ENCODE peak calls at places on chromosomes 3 and 15, in seven cellular contexts. One of them, this sample, is unnamed.

GRCh38 chr3:34012102-34012461 is 213.7 kb downstream of the PDCD6IP start:
- DNase-seq in heart left ventricle: no peak
- DNase-seq in uterus: no peak
- DNase-seq in OCI-LY7: no peak
- DNase-seq in tibial artery: no peak
- DNase-seq in left ventricle myocardium inferior: no peak
- DNase-seq in adrenal gland: peak; percentile 18
- DNase-seq in this sample: no peak

GRCh38 chr3:47583320-47584075 is 4.8 kb upstream of the CSPG5 start:
- DNase-seq in heart left ventricle: no peak
- DNase-seq in uterus: no peak
- DNase-seq in OCI-LY7: no peak
- DNase-seq in tibial artery: no peak
- DNase-seq in left ventricle myocardium inferior: no peak
- DNase-seq in adrenal gland: no peak
- DNase-seq in this sample: no peak

GRCh38 chr3:76107935-76108570 is 322.7 kb upstream of the ZNF717 start:
- DNase-seq in heart left ventricle: no peak
- DNase-seq in uterus: no peak
- DNase-seq in OCI-LY7: peak; percentile 14
- DNase-seq in tibial artery: no peak
- DNase-seq in left ventricle myocardium inferior: no peak
- DNase-seq in adrenal gland: peak; percentile 15
- DNase-seq in this sample: no peak

GRCh38 chr15:50968353-50968752 is 59.9 kb downstream of the AP4E1 start:
- DNase-seq in heart left ventricle: no peak
- DNase-seq in uterus: no peak
- DNase-seq in OCI-LY7: no peak
- DNase-seq in tibial artery: no peak
- DNase-seq in left ventricle myocardium inferior: no peak
- DNase-seq in adrenal gland: no peak
- DNase-seq in this sample: no peak

GRCh38 chr3:57910988-57911387 is 97.2 kb upstream of the FLNB start:
- DNase-seq in heart left ventricle: no peak
- DNase-seq in uterus: no peak
- DNase-seq in OCI-LY7: peak; percentile 42
- DNase-seq in tibial artery: no peak
- DNase-seq in left ventricle myocardium inferior: no peak
- DNase-seq in adrenal gland: no peak
- DNase-seq in this sample: no peak

GRCh38 chr3:150653110-150653561 is 50.0 kb downstream of the SELENOT start:
- DNase-seq in heart left ventricle: no peak
- DNase-seq in uterus: no peak
- DNase-seq in OCI-LY7: no peak
- DNase-seq in tibial artery: no peak
- DNase-seq in left ventricle myocardium inferior: no peak
- DNase-seq in adrenal gland: no peak
- DNase-seq in this sample: no peak

GRCh38 chr15:48463366-48463880 is 132.2 kb downstream of the DUT start:
- DNase-seq in heart left ventricle: no peak
- DNase-seq in uterus: no peak
- DNase-seq in OCI-LY7: no peak
- DNase-seq in tibial artery: no peak
- DNase-seq in left ventricle myocardium inferior: no peak
- DNase-seq in adrenal gland: no peak
- DNase-seq in this sample: no peak

GRCh38 chr15:31758126-31758525 is 272.2 kb upstream of the CHRNA7 start:
- DNase-seq in heart left ventricle: peak; percentile 47
- DNase-seq in uterus: no peak
- DNase-seq in OCI-LY7: peak; percentile 8
- DNase-seq in tibial artery: peak; percentile 42
- DNase-seq in left ventricle myocardium inferior: peak; percentile 62
- DNase-seq in adrenal gland: peak; percentile 76
- DNase-seq in this sample: no peak

GRCh38 chr3:128550471-128551126 is 57.6 kb upstream of the GATA2 start:
- DNase-seq in heart left ventricle: no peak
- DNase-seq in uterus: no peak
- DNase-seq in OCI-LY7: no peak
- DNase-seq in tibial artery: no peak
- DNase-seq in left ventricle myocardium inferior: no peak
- DNase-seq in adrenal gland: no peak
- DNase-seq in this sample: peak; percentile 42

GRCh38 chr15:64898406-64898805 is 13.3 kb upstream of the ANKDD1A start:
- DNase-seq in heart left ventricle: no peak
- DNase-seq in uterus: no peak
- DNase-seq in OCI-LY7: no peak
- DNase-seq in tibial artery: no peak
- DNase-seq in left ventricle myocardium inferior: peak; percentile 2
- DNase-seq in adrenal gland: no peak
- DNase-seq in this sample: no peak

GRCh38 chr3:195453236-195453635 is 10.4 kb upstream of the ACAP2 start:
- DNase-seq in heart left ventricle: no peak
- DNase-seq in uterus: no peak
- DNase-seq in OCI-LY7: no peak
- DNase-seq in tibial artery: no peak
- DNase-seq in left ventricle myocardium inferior: no peak
- DNase-seq in adrenal gland: no peak
- DNase-seq in this sample: no peak

GRCh38 chr3:107430214-107431047 is 53.2 kb downstream of the CCDC54 start:
- DNase-seq in heart left ventricle: no peak
- DNase-seq in uterus: peak; percentile 34
- DNase-seq in OCI-LY7: no peak
- DNase-seq in tibial artery: peak; percentile 42
- DNase-seq in left ventricle myocardium inferior: no peak
- DNase-seq in adrenal gland: peak; percentile 20
- DNase-seq in this sample: no peak

GRCh38 chr3:188993140-188993539 is 178.6 kb upstream of the TPRG1 start:
- DNase-seq in heart left ventricle: no peak
- DNase-seq in uterus: no peak
- DNase-seq in OCI-LY7: no peak
- DNase-seq in tibial artery: no peak
- DNase-seq in left ventricle myocardium inferior: no peak
- DNase-seq in adrenal gland: no peak
- DNase-seq in this sample: no peak

GRCh38 chr3:56885879-56886647 is 84.3 kb upstream of the ARHGEF3 start:
- DNase-seq in heart left ventricle: no peak
- DNase-seq in uterus: no peak
- DNase-seq in OCI-LY7: no peak
- DNase-seq in tibial artery: no peak
- DNase-seq in left ventricle myocardium inferior: no peak
- DNase-seq in adrenal gland: no peak
- DNase-seq in this sample: no peak

DNA sequence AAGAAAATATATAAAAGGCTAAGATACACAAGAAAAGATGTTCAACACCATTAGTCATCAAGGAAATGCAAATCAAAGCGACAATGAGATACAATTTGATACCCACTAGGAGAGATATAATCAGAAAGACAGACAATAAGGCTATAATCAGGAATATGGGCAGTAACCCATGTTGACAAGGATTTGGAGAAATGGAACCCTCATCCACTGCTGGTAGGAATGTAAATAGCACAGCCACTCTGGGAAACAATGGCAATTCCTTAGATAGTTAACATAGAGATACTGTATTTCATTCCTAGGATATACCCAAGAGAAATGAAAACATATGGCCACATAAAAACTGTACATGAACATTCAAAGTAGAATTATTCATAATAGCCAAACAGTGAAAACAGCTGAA is 18.3 kb upstream of the COL8A1 start:
- DNase-seq in heart left ventricle: no peak
- DNase-seq in uterus: no peak
- DNase-seq in OCI-LY7: no peak
- DNase-seq in tibial artery: no peak
- DNase-seq in left ventricle myocardium inferior: no peak
- DNase-seq in adrenal gland: no peak
- DNase-seq in this sample: no peak
- TF ChIP-seq CTCF in heart left ventricle: no peak
- TF ChIP-seq CTCF in uterus: no peak
- TF ChIP-seq CTCF in OCI-LY7: no peak
- TF ChIP-seq CTCF in tibial artery: no peak
- TF ChIP-seq CTCF in left ventricle myocardium inferior: no peak
- TF ChIP-seq CTCF in adrenal gland: no peak
- TF ChIP-seq CTCF in this sample: no peak

DNA sequence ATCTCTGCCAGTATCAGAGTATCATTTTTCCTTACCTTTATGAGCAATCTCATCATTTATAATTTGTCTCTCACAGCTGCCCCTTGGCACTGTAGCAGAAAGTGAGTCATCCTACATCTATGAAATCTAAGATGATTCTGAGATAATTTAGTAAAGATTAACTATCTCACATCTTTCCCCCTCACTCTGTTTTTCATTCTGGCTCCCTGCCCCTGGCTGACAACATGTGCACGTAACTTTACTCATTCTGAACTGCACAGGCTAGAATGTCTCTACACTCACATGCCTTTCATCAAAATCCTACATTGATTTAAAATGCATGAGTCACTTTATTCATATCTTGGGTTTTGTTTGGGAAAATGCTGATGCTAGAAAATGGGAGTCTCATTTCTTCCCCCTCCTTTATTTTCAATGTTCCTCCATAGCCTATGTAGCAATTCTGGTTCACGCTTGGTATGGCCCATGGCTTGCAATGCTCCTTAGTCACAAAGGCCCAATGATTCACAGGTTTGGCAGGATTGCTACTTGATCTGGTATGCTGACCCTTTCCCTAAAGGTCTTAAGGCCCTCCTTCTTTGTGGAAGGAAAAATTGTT is 838.5 kb downstream of the TUSC7 start:
- DNase-seq in heart left ventricle: no peak
- DNase-seq in uterus: no peak
- DNase-seq in OCI-LY7: no peak
- DNase-seq in tibial artery: no peak
- DNase-seq in left ventricle myocardium inferior: no peak
- DNase-seq in adrenal gland: peak; percentile 30
- DNase-seq in this sample: no peak
- H3K4me1 ChIP-seq in heart left ventricle: no peaks in the 10 kb centered on the region
- H3K4me1 ChIP-seq in uterus: no peaks in the 10 kb centered on the region
- H3K4me1 ChIP-seq in OCI-LY7: no peaks in the 10 kb centered on the region
- H3K4me1 ChIP-seq in tibial artery: no peaks in the 10 kb centered on the region
- H3K4me1 ChIP-seq in left ventricle myocardium inferior: no peaks in the 10 kb centered on the region
- H3K4me1 ChIP-seq in adrenal gland: peaks cover 15% of the 10 kb centered on the region
- H3K4me1 ChIP-seq in this sample: no peaks in the 10 kb centered on the region

GRCh38 chr3:22045882-22046281 is 294.9 kb upstream of the ZNF385D start:
- DNase-seq in heart left ventricle: no peak
- DNase-seq in uterus: no peak
- DNase-seq in OCI-LY7: no peak
- DNase-seq in tibial artery: no peak
- DNase-seq in left ventricle myocardium inferior: no peak
- DNase-seq in adrenal gland: no peak
- DNase-seq in this sample: no peak
- TF ChIP-seq CTCF in heart left ventricle: no peak
- TF ChIP-seq CTCF in uterus: no peak
- TF ChIP-seq CTCF in OCI-LY7: no peak
- TF ChIP-seq CTCF in tibial artery: no peak
- TF ChIP-seq CTCF in left ventricle myocardium inferior: no peak
- TF ChIP-seq CTCF in adrenal gland: no peak
- TF ChIP-seq CTCF in this sample: no peak

GRCh38 chr3:38017445-38018295 is 11.8 kb downstream of the PLCD1 start:
- DNase-seq in heart left ventricle: no peak
- DNase-seq in uterus: no peak
- DNase-seq in OCI-LY7: no peak
- DNase-seq in tibial artery: no peak
- DNase-seq in left ventricle myocardium inferior: no peak
- DNase-seq in adrenal gland: no peak
- DNase-seq in this sample: peak; percentile 37

GRCh38 chr3:38021196-38021595 is 8.2 kb downstream of the PLCD1 start:
- DNase-seq in heart left ventricle: no peak
- DNase-seq in uterus: no peak
- DNase-seq in OCI-LY7: no peak
- DNase-seq in tibial artery: no peak
- DNase-seq in left ventricle myocardium inferior: no peak
- DNase-seq in adrenal gland: no peak
- DNase-seq in this sample: no peak

GRCh38 chr3:38020342-38020726 is 9.1 kb downstream of the PLCD1 start:
- DNase-seq in heart left ventricle: no peak
- DNase-seq in uterus: no peak
- DNase-seq in OCI-LY7: no peak
- DNase-seq in tibial artery: no peak
- DNase-seq in left ventricle myocardium inferior: no peak
- DNase-seq in adrenal gland: no peak
- DNase-seq in this sample: no peak

GRCh38 chr3:38018296-38019266 is 10.9 kb downstream of the PLCD1 start:
- DNase-seq in heart left ventricle: no peak
- DNase-seq in uterus: no peak
- DNase-seq in OCI-LY7: no peak
- DNase-seq in tibial artery: peak; percentile 9
- DNase-seq in left ventricle myocardium inferior: no peak
- DNase-seq in adrenal gland: no peak
- DNase-seq in this sample: peak; percentile 58

DNA sequence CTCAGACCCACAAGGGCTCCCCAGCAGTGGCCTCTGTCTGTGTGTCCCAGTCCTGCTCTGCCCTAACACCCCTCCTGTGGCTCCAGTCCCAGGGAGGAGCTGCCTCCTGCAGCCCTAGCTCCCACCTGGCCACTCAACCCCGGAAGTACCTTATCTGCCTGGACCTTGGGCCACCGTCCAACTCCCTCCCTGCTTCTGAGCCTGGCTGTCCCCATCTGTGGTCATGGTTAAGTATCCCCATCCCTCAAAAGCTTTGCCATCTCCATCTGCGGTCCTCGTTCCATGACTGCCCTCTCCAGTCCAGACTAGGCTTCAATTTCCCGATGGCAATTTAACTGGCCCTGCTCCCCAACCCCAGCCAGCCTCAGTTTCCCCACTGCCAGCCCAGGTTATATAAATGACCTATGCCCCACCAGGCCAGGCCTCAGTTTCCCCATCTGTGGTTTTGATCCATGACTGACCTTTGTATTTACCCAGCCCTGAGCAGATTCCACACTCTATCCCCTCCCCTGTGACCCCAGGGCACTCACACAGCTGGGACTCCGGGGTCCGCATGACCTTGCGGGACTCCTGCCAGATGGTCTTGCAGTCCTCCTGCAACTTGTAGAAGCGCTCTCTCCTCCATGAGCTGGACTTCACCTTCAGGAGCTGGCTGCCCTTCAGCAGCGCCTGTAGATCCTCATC is 9.6 kb downstream of the PLCD1 start:
- DNase-seq in heart left ventricle: no peak
- DNase-seq in uterus: no peak
- DNase-seq in OCI-LY7: no peak
- DNase-seq in tibial artery: no peak
- DNase-seq in left ventricle myocardium inferior: no peak
- DNase-seq in adrenal gland: no peak
- DNase-seq in this sample: peak; percentile 37
- H3K4me1 ChIP-seq in heart left ventricle: no peaks in the 10 kb centered on the region
- H3K4me1 ChIP-seq in uterus: no peaks in the 10 kb centered on the region
- H3K4me1 ChIP-seq in OCI-LY7: peaks cover 10% of the 10 kb centered on the region
- H3K4me1 ChIP-seq in tibial artery: no peaks in the 10 kb centered on the region
- H3K4me1 ChIP-seq in left ventricle myocardium inferior: peaks cover 34% of the 10 kb centered on the region
- H3K4me1 ChIP-seq in adrenal gland: peaks cover 16% of the 10 kb centered on the region
- H3K4me1 ChIP-seq in this sample: no peaks in the 10 kb centered on the region

DNA sequence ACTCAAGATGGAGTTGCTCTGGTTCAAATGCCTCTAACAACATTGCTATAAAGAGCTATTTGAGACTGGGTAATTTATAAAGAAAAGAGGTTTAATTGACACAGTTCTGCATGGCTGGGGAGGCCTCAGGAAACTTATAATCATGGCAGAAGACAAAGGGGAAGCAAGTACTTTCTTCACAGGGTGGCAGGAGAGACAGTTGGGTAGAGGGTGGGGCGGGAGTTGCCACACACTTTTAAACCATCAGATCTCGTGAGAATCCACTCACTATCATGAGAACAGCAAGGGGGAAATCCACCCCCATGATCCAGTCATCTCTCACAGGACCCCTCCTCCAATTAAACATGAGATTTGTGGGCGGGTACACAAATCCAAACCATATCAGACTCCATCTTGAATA is 30.7 kb downstream of the MAP2K5 start:
- DNase-seq in heart left ventricle: no peak
- DNase-seq in uterus: no peak
- DNase-seq in OCI-LY7: no peak
- DNase-seq in tibial artery: no peak
- DNase-seq in left ventricle myocardium inferior: no peak
- DNase-seq in adrenal gland: no peak
- DNase-seq in this sample: no peak
- TF ChIP-seq CTCF in heart left ventricle: no peak
- TF ChIP-seq CTCF in uterus: no peak
- TF ChIP-seq CTCF in OCI-LY7: no peak
- TF ChIP-seq CTCF in tibial artery: no peak
- TF ChIP-seq CTCF in left ventricle myocardium inferior: no peak
- TF ChIP-seq CTCF in adrenal gland: no peak
- TF ChIP-seq CTCF in this sample: no peak

This sample was measured in upper lobe of right lung.